ENCODE peak calls at places on chromosome 16, in ten cellular contexts. One of them, this sample, is unnamed.

GRCh38 chr16:58116046-58116445 is 13.1 kb downstream of the CFAP20 start:
- DNase-seq in neural progenitor cell: no peak
- DNase-seq in HFF-Myc: no peak
- DNase-seq in AG10803: no peak
- DNase-seq in PC-3: no peak
- DNase-seq in CD4-positive, CD25-positive, alpha-beta regulatory T cell: no peak
- DNase-seq in pancreas: no peak
- DNase-seq in NB4: no peak
- DNase-seq in A549: no peak
- DNase-seq in heart right ventricle: no peak
- DNase-seq in this sample: no peak

GRCh38 chr16:71338632-71339031 is 19.9 kb upstream of the CALB2 start:
- DNase-seq in neural progenitor cell: no peak
- DNase-seq in HFF-Myc: no peak
- DNase-seq in AG10803: no peak
- DNase-seq in PC-3: no peak
- DNase-seq in CD4-positive, CD25-positive, alpha-beta regulatory T cell: no peak
- DNase-seq in pancreas: no peak
- DNase-seq in NB4: no peak
- DNase-seq in A549: no peak
- DNase-seq in heart right ventricle: no peak
- DNase-seq in this sample: no peak

GRCh38 chr16:66382171-66382965 is 15.9 kb downstream of the CDH5 start:
- DNase-seq in neural progenitor cell: no peak
- DNase-seq in HFF-Myc: peak; percentile 55
- DNase-seq in AG10803: peak; percentile 80
- DNase-seq in PC-3: peak; percentile 85
- DNase-seq in CD4-positive, CD25-positive, alpha-beta regulatory T cell: no peak
- DNase-seq in pancreas: no peak
- DNase-seq in NB4: no peak
- DNase-seq in A549: peak; percentile 74
- DNase-seq in heart right ventricle: peak; percentile 69
- DNase-seq in this sample: peak; percentile 64

GRCh38 chr16:4690946-4691665 is 2.3 kb upstream of the NUDT16L1 start:
- DNase-seq in neural progenitor cell: no peak
- DNase-seq in HFF-Myc: no peak
- DNase-seq in AG10803: no peak
- DNase-seq in PC-3: no peak
- DNase-seq in CD4-positive, CD25-positive, alpha-beta regulatory T cell: no peak
- DNase-seq in pancreas: no peak
- DNase-seq in NB4: peak; percentile 19
- DNase-seq in A549: no peak
- DNase-seq in heart right ventricle: no peak
- DNase-seq in this sample: no peak

GRCh38 chr16:79098897-79099296 is 501.6 kb downstream of the MAF start:
- DNase-seq in neural progenitor cell: no peak
- DNase-seq in HFF-Myc: no peak
- DNase-seq in AG10803: no peak
- DNase-seq in PC-3: no peak
- DNase-seq in CD4-positive, CD25-positive, alpha-beta regulatory T cell: no peak
- DNase-seq in pancreas: no peak
- DNase-seq in NB4: peak; percentile 67
- DNase-seq in A549: no peak
- DNase-seq in heart right ventricle: no peak
- DNase-seq in this sample: no peak

GRCh38 chr16:72910875-72911274 is 137.1 kb downstream of the ZFHX3 start:
- DNase-seq in neural progenitor cell: peak; percentile 18
- DNase-seq in HFF-Myc: no peak
- DNase-seq in AG10803: no peak
- DNase-seq in PC-3: no peak
- DNase-seq in CD4-positive, CD25-positive, alpha-beta regulatory T cell: no peak
- DNase-seq in pancreas: no peak
- DNase-seq in NB4: no peak
- DNase-seq in A549: no peak
- DNase-seq in heart right ventricle: no peak
- DNase-seq in this sample: no peak

GRCh38 chr16:46907061-46907774 is 23.1 kb downstream of the GPT2 start:
- DNase-seq in neural progenitor cell: no peak
- DNase-seq in HFF-Myc: no peak
- DNase-seq in AG10803: no peak
- DNase-seq in PC-3: no peak
- DNase-seq in CD4-positive, CD25-positive, alpha-beta regulatory T cell: no peak
- DNase-seq in pancreas: no peak
- DNase-seq in NB4: no peak
- DNase-seq in A549: no peak
- DNase-seq in heart right ventricle: no peak
- DNase-seq in this sample: no peak

GRCh38 chr16:57657228-57657627 is 10.9 kb upstream of the ADGRG3 start:
- DNase-seq in neural progenitor cell: no peak
- DNase-seq in HFF-Myc: no peak
- DNase-seq in AG10803: no peak
- DNase-seq in PC-3: no peak
- DNase-seq in CD4-positive, CD25-positive, alpha-beta regulatory T cell: no peak
- DNase-seq in pancreas: no peak
- DNase-seq in NB4: no peak
- DNase-seq in A549: no peak
- DNase-seq in heart right ventricle: no peak
- DNase-seq in this sample: no peak

GRCh38 chr16:67249762-67250327 is 1.1 kb downstream of the SLC9A5 start:
- DNase-seq in neural progenitor cell: no peak
- DNase-seq in HFF-Myc: no peak
- DNase-seq in AG10803: no peak
- DNase-seq in PC-3: no peak
- DNase-seq in CD4-positive, CD25-positive, alpha-beta regulatory T cell: no peak
- DNase-seq in pancreas: no peak
- DNase-seq in NB4: no peak
- DNase-seq in A549: no peak
- DNase-seq in heart right ventricle: no peak
- DNase-seq in this sample: no peak

GRCh38 chr16:48367443-48368049 is 17.7 kb downstream of the SIAH1 start:
- DNase-seq in neural progenitor cell: no peak
- DNase-seq in HFF-Myc: no peak
- DNase-seq in AG10803: no peak
- DNase-seq in PC-3: peak; percentile 20
- DNase-seq in CD4-positive, CD25-positive, alpha-beta regulatory T cell: no peak
- DNase-seq in pancreas: no peak
- DNase-seq in NB4: no peak
- DNase-seq in A549: no peak
- DNase-seq in heart right ventricle: no peak
- DNase-seq in this sample: no peak

GRCh38 chr16:48366165-48367093 is 18.8 kb downstream of the SIAH1 start:
- DNase-seq in neural progenitor cell: peak; percentile 62
- DNase-seq in HFF-Myc: no peak
- DNase-seq in AG10803: peak; percentile 94
- DNase-seq in PC-3: peak; percentile 60
- DNase-seq in CD4-positive, CD25-positive, alpha-beta regulatory T cell: peak; percentile 62
- DNase-seq in pancreas: peak; percentile 67
- DNase-seq in NB4: peak; percentile 86
- DNase-seq in A549: peak; percentile 88
- DNase-seq in heart right ventricle: no peak
- DNase-seq in this sample: peak; percentile 89

GRCh38 chr16:48361540-48361939 is 23.7 kb downstream of the SIAH1 start:
- DNase-seq in neural progenitor cell: no peak
- DNase-seq in HFF-Myc: no peak
- DNase-seq in AG10803: no peak
- DNase-seq in PC-3: no peak
- DNase-seq in CD4-positive, CD25-positive, alpha-beta regulatory T cell: no peak
- DNase-seq in pancreas: no peak
- DNase-seq in NB4: no peak
- DNase-seq in A549: no peak
- DNase-seq in heart right ventricle: no peak
- DNase-seq in this sample: no peak

GRCh38 chr16:48365601-48366164 is 19.5 kb downstream of the SIAH1 start:
- DNase-seq in neural progenitor cell: peak; percentile 95
- DNase-seq in HFF-Myc: no peak
- DNase-seq in AG10803: peak; percentile 87
- DNase-seq in PC-3: peak; percentile 78
- DNase-seq in CD4-positive, CD25-positive, alpha-beta regulatory T cell: peak; percentile 68
- DNase-seq in pancreas: peak; percentile 91
- DNase-seq in NB4: peak; percentile 91
- DNase-seq in A549: peak; percentile 93
- DNase-seq in heart right ventricle: peak; percentile 91
- DNase-seq in this sample: no peak

GRCh38 chr16:48365030-48365600 is 20.1 kb downstream of the SIAH1 start:
- DNase-seq in neural progenitor cell: no peak
- DNase-seq in HFF-Myc: no peak
- DNase-seq in AG10803: no peak
- DNase-seq in PC-3: peak; percentile 31
- DNase-seq in CD4-positive, CD25-positive, alpha-beta regulatory T cell: no peak
- DNase-seq in pancreas: no peak
- DNase-seq in NB4: no peak
- DNase-seq in A549: peak; percentile 30
- DNase-seq in heart right ventricle: no peak
- DNase-seq in this sample: no peak
- H3K4me3 ChIP-seq in neural progenitor cell: peak overlapping the region; percentile 68
- H3K4me3 ChIP-seq in HFF-Myc: peak overlapping the region; percentile 52
- H3K4me3 ChIP-seq in AG10803: peak overlapping the region; percentile 56
- H3K4me3 ChIP-seq in PC-3: peak overlapping the region; percentile 81
- H3K4me3 ChIP-seq in CD4-positive, CD25-positive, alpha-beta regulatory T cell: peak overlapping the region; percentile 37
- H3K4me3 ChIP-seq in pancreas: no peak overlapping the region
- H3K4me3 ChIP-seq in NB4: peak overlapping the region; percentile 42
- H3K4me3 ChIP-seq in A549: peak overlapping the region; percentile 53
- H3K4me3 ChIP-seq in heart right ventricle: peak overlapping the region; percentile 67
- H3K4me3 ChIP-seq in this sample: peak overlapping the region; percentile 69

GRCh38 chr16:20676268-20676828 is 21.1 kb downstream of the ACSM1 start:
- DNase-seq in neural progenitor cell: no peak
- DNase-seq in HFF-Myc: no peak
- DNase-seq in AG10803: no peak
- DNase-seq in PC-3: no peak
- DNase-seq in CD4-positive, CD25-positive, alpha-beta regulatory T cell: no peak
- DNase-seq in pancreas: peak; percentile 54
- DNase-seq in NB4: peak; percentile 14
- DNase-seq in A549: no peak
- DNase-seq in heart right ventricle: no peak
- DNase-seq in this sample: no peak

GRCh38 chr16:20673882-20674683 is 23.4 kb downstream of the ACSM1 start:
- DNase-seq in neural progenitor cell: no peak
- DNase-seq in HFF-Myc: no peak
- DNase-seq in AG10803: no peak
- DNase-seq in PC-3: no peak
- DNase-seq in CD4-positive, CD25-positive, alpha-beta regulatory T cell: no peak
- DNase-seq in pancreas: no peak
- DNase-seq in NB4: peak; percentile 52
- DNase-seq in A549: no peak
- DNase-seq in heart right ventricle: no peak
- DNase-seq in this sample: no peak

GRCh38 chr16:20674684-20675487 is 22.6 kb downstream of the ACSM1 start:
- DNase-seq in neural progenitor cell: peak; percentile 18
- DNase-seq in HFF-Myc: no peak
- DNase-seq in AG10803: no peak
- DNase-seq in PC-3: no peak
- DNase-seq in CD4-positive, CD25-positive, alpha-beta regulatory T cell: no peak
- DNase-seq in pancreas: peak; percentile 15
- DNase-seq in NB4: peak; percentile 16
- DNase-seq in A549: no peak
- DNase-seq in heart right ventricle: no peak
- DNase-seq in this sample: no peak

GRCh38 chr16:20676867-20677266 is 20.6 kb downstream of the ACSM1 start:
- DNase-seq in neural progenitor cell: no peak
- DNase-seq in HFF-Myc: no peak
- DNase-seq in AG10803: no peak
- DNase-seq in PC-3: no peak
- DNase-seq in CD4-positive, CD25-positive, alpha-beta regulatory T cell: no peak
- DNase-seq in pancreas: no peak
- DNase-seq in NB4: no peak
- DNase-seq in A549: no peak
- DNase-seq in heart right ventricle: no peak
- DNase-seq in this sample: no peak

GRCh38 chr16:20675488-20676267 is 21.8 kb downstream of the ACSM1 start:
- DNase-seq in neural progenitor cell: peak; percentile 15
- DNase-seq in HFF-Myc: no peak
- DNase-seq in AG10803: peak; percentile 5
- DNase-seq in PC-3: peak; percentile 54
- DNase-seq in CD4-positive, CD25-positive, alpha-beta regulatory T cell: peak; percentile 8
- DNase-seq in pancreas: peak; percentile 50
- DNase-seq in NB4: no peak
- DNase-seq in A549: no peak
- DNase-seq in heart right ventricle: no peak
- DNase-seq in this sample: no peak
- H3K4me3 ChIP-seq in neural progenitor cell: peak overlapping the region; percentile 31
- H3K4me3 ChIP-seq in HFF-Myc: no peak overlapping the region
- H3K4me3 ChIP-seq in AG10803: no peak overlapping the region
- H3K4me3 ChIP-seq in PC-3: peak overlapping the region; percentile 62
- H3K4me3 ChIP-seq in CD4-positive, CD25-positive, alpha-beta regulatory T cell: peak overlapping the region; percentile 63
- H3K4me3 ChIP-seq in pancreas: peak overlapping the region; percentile 19
- H3K4me3 ChIP-seq in NB4: peak overlapping the region; percentile 54
- H3K4me3 ChIP-seq in A549: no peak overlapping the region
- H3K4me3 ChIP-seq in heart right ventricle: peak overlapping the region; percentile 56
- H3K4me3 ChIP-seq in this sample: no peak overlapping the region

GRCh38 chr16:87956771-87957279 is 5.6 kb downstream of the BANP start:
- DNase-seq in neural progenitor cell: no peak
- DNase-seq in HFF-Myc: no peak
- DNase-seq in AG10803: peak; percentile 49
- DNase-seq in PC-3: no peak
- DNase-seq in CD4-positive, CD25-positive, alpha-beta regulatory T cell: no peak
- DNase-seq in pancreas: no peak
- DNase-seq in NB4: peak; percentile 60
- DNase-seq in A549: peak; percentile 57
- DNase-seq in heart right ventricle: no peak
- DNase-seq in this sample: no peak
- H3K4me3 ChIP-seq in neural progenitor cell: no peak overlapping the region
- H3K4me3 ChIP-seq in HFF-Myc: no peak overlapping the region
- H3K4me3 ChIP-seq in AG10803: no peak overlapping the region
- H3K4me3 ChIP-seq in PC-3: no peak overlapping the region
- H3K4me3 ChIP-seq in CD4-positive, CD25-positive, alpha-beta regulatory T cell: peak overlapping the region; percentile 76
- H3K4me3 ChIP-seq in pancreas: no peak overlapping the region
- H3K4me3 ChIP-seq in NB4: no peak overlapping the region
- H3K4me3 ChIP-seq in A549: no peak overlapping the region
- H3K4me3 ChIP-seq in heart right ventricle: peak overlapping the region; percentile 21
- H3K4me3 ChIP-seq in this sample: no peak overlapping the region

GRCh38 chr16:68369697-68370096 is 58.9 kb downstream of the PRMT7 start:
- DNase-seq in neural progenitor cell: no peak
- DNase-seq in HFF-Myc: no peak
- DNase-seq in AG10803: no peak
- DNase-seq in PC-3: no peak
- DNase-seq in CD4-positive, CD25-positive, alpha-beta regulatory T cell: peak; percentile 19
- DNase-seq in pancreas: no peak
- DNase-seq in NB4: peak; percentile 98
- DNase-seq in A549: no peak
- DNase-seq in heart right ventricle: no peak
- DNase-seq in this sample: no peak

GRCh38 chr16:68369168-68369567 is 58.3 kb downstream of the PRMT7 start:
- DNase-seq in neural progenitor cell: no peak
- DNase-seq in HFF-Myc: no peak
- DNase-seq in AG10803: no peak
- DNase-seq in PC-3: no peak
- DNase-seq in CD4-positive, CD25-positive, alpha-beta regulatory T cell: no peak
- DNase-seq in pancreas: no peak
- DNase-seq in NB4: peak; percentile 71
- DNase-seq in A549: no peak
- DNase-seq in heart right ventricle: no peak
- DNase-seq in this sample: no peak

GRCh38 chr16:68367440-68367839 is 56.6 kb downstream of the PRMT7 start:
- DNase-seq in neural progenitor cell: no peak
- DNase-seq in HFF-Myc: no peak
- DNase-seq in AG10803: no peak
- DNase-seq in PC-3: no peak
- DNase-seq in CD4-positive, CD25-positive, alpha-beta regulatory T cell: no peak
- DNase-seq in pancreas: no peak
- DNase-seq in NB4: no peak
- DNase-seq in A549: no peak
- DNase-seq in heart right ventricle: no peak
- DNase-seq in this sample: no peak

GRCh38 chr16:68367891-68368601 is 57.2 kb downstream of the PRMT7 start:
- DNase-seq in neural progenitor cell: no peak
- DNase-seq in HFF-Myc: no peak
- DNase-seq in AG10803: no peak
- DNase-seq in PC-3: no peak
- DNase-seq in CD4-positive, CD25-positive, alpha-beta regulatory T cell: no peak
- DNase-seq in pancreas: no peak
- DNase-seq in NB4: no peak
- DNase-seq in A549: no peak
- DNase-seq in heart right ventricle: no peak
- DNase-seq in this sample: no peak

GRCh38 chr16:68368602-68368944 is 57.8 kb downstream of the PRMT7 start:
- DNase-seq in neural progenitor cell: peak; percentile 36
- DNase-seq in HFF-Myc: no peak
- DNase-seq in AG10803: no peak
- DNase-seq in PC-3: no peak
- DNase-seq in CD4-positive, CD25-positive, alpha-beta regulatory T cell: no peak
- DNase-seq in pancreas: no peak
- DNase-seq in NB4: no peak
- DNase-seq in A549: no peak
- DNase-seq in heart right ventricle: no peak
- DNase-seq in this sample: no peak
- H3K4me3 ChIP-seq in neural progenitor cell: no peak overlapping the region
- H3K4me3 ChIP-seq in HFF-Myc: no peak overlapping the region
- H3K4me3 ChIP-seq in AG10803: no peak overlapping the region
- H3K4me3 ChIP-seq in PC-3: no peak overlapping the region
- H3K4me3 ChIP-seq in CD4-positive, CD25-positive, alpha-beta regulatory T cell: no peak overlapping the region
- H3K4me3 ChIP-seq in pancreas: no peak overlapping the region
- H3K4me3 ChIP-seq in NB4: no peak overlapping the region
- H3K4me3 ChIP-seq in A549: no peak overlapping the region
- H3K4me3 ChIP-seq in heart right ventricle: no peak overlapping the region
- H3K4me3 ChIP-seq in this sample: no peak overlapping the region

This sample was measured in retinal pigment epithelial cell.